ENCODE peak calls at places on chromosomes 2 and 18, in six cellular contexts. One of them, this sample, is unnamed.

GRCh38 chr18:45340884-45341283 is 274.4 kb upstream of the SLC14A2 start:
- DNase-seq in GM12891: no peak
- DNase-seq in H1: no peak
- DNase-seq in HepG2: no peak
- DNase-seq in GM12878: no peak
- DNase-seq in K562: no peak
- DNase-seq in this sample: no peak

GRCh38 chr2:206572725-206573124 is 69.6 kb upstream of the FAM237A start:
- DNase-seq in GM12891: no peak
- DNase-seq in H1: no peak
- DNase-seq in HepG2: no peak
- DNase-seq in GM12878: no peak
- DNase-seq in K562: no peak
- DNase-seq in this sample: no peak

GRCh38 chr2:120167272-120167671 is 55.9 kb downstream of the TMEM185B start:
- DNase-seq in GM12891: no peak
- DNase-seq in H1: no peak
- DNase-seq in HepG2: no peak
- DNase-seq in GM12878: no peak
- DNase-seq in K562: no peak
- DNase-seq in this sample: no peak

GRCh38 chr2:96665083-96665569 is 22.6 kb downstream of the FER1L5 start:
- DNase-seq in GM12891: no peak
- DNase-seq in H1: no peak
- DNase-seq in HepG2: peak
- DNase-seq in GM12878: no peak
- DNase-seq in K562: no peak
- DNase-seq in this sample: no peak

GRCh38 chr2:2234398-2234797 is 96.7 kb downstream of the MYT1L start:
- DNase-seq in GM12891: no peak
- DNase-seq in H1: no peak
- DNase-seq in HepG2: no peak
- DNase-seq in GM12878: no peak
- DNase-seq in K562: no peak
- DNase-seq in this sample: no peak

GRCh38 chr2:40033781-40034180 is 254.7 kb upstream of the THUMPD2 start:
- DNase-seq in GM12891: no peak
- DNase-seq in H1: no peak
- DNase-seq in HepG2: no peak
- DNase-seq in GM12878: no peak
- DNase-seq in K562: no peak
- DNase-seq in this sample: no peak

GRCh38 chr2:77210725-77211124 is 311.5 kb downstream of the LRRTM4 start:
- DNase-seq in GM12891: no peak
- DNase-seq in H1: no peak
- DNase-seq in HepG2: no peak
- DNase-seq in GM12878: no peak
- DNase-seq in K562: no peak
- DNase-seq in this sample: no peak

GRCh38 chr2:110858993-110859770 is 126.8 kb downstream of the ACOXL start:
- DNase-seq in GM12891: no peak
- DNase-seq in H1: no peak
- DNase-seq in HepG2: no peak
- DNase-seq in GM12878: no peak
- DNase-seq in K562: no peak
- DNase-seq in this sample: no peak

GRCh38 chr2:182318466-182319309 is 108.1 kb downstream of the PDE1A start:
- DNase-seq in GM12891: no peak
- DNase-seq in H1: no peak
- DNase-seq in HepG2: no peak
- DNase-seq in GM12878: no peak
- DNase-seq in K562: no peak
- DNase-seq in this sample: no peak

GRCh38 chr18:51751901-51752300 is 554.4 kb upstream of the MEX3C start:
- DNase-seq in GM12891: no peak
- DNase-seq in H1: no peak
- DNase-seq in HepG2: no peak
- DNase-seq in GM12878: no peak
- DNase-seq in K562: no peak
- DNase-seq in this sample: no peak

GRCh38 chr2:217829420-217829819 is 173.4 kb downstream of the TNS1 start:
- DNase-seq in GM12891: no peak
- DNase-seq in H1: no peak
- DNase-seq in HepG2: no peak
- DNase-seq in GM12878: no peak
- DNase-seq in K562: no peak
- DNase-seq in this sample: no peak

GRCh38 chr2:28447943-28448737 is 47.7 kb upstream of the PLB1 start:
- DNase-seq in GM12891: no peak
- DNase-seq in H1: no peak
- DNase-seq in HepG2: no peak
- DNase-seq in GM12878: no peak
- DNase-seq in K562: no peak
- DNase-seq in this sample: no peak

GRCh38 chr18:60508108-60508507 is 135.5 kb upstream of the MC4R start:
- DNase-seq in GM12891: no peak
- DNase-seq in H1: no peak
- DNase-seq in HepG2: no peak
- DNase-seq in GM12878: no peak
- DNase-seq in K562: no peak
- DNase-seq in this sample: no peak

GRCh38 chr2:159003555-159003954 is 35.1 kb downstream of the TANC1 start:
- DNase-seq in GM12891: no peak
- DNase-seq in H1: no peak
- DNase-seq in HepG2: no peak
- DNase-seq in GM12878: no peak
- DNase-seq in K562: no peak
- DNase-seq in this sample: no peak

GRCh38 chr2:237057893-237058300 is 27.8 kb upstream of the COPS8 start:
- DNase-seq in GM12891: no peak
- DNase-seq in H1: no peak
- DNase-seq in HepG2: no peak
- DNase-seq in GM12878: peak
- DNase-seq in K562: no peak
- DNase-seq in this sample: peak

GRCh38 chr18:8750954-8751415 is 45.6 kb downstream of the MTCL1 start:
- DNase-seq in GM12891: no peak
- DNase-seq in H1: no peak
- DNase-seq in HepG2: no peak
- DNase-seq in GM12878: no peak
- DNase-seq in K562: no peak
- DNase-seq in this sample: no peak

GRCh38 chr2:212921711-212922110 is 229.7 kb downstream of the IKZF2 start:
- DNase-seq in GM12891: no peak
- DNase-seq in H1: no peak
- DNase-seq in HepG2: no peak
- DNase-seq in GM12878: no peak
- DNase-seq in K562: no peak
- DNase-seq in this sample: no peak

GRCh38 chr2:62939735-62940491 is 110.7 kb upstream of the OTX1 start:
- DNase-seq in GM12891: no peak
- DNase-seq in H1: no peak
- DNase-seq in HepG2: no peak
- DNase-seq in GM12878: no peak
- DNase-seq in K562: no peak
- DNase-seq in this sample: no peak

GRCh38 chr2:73174941-73175662 is 27.3 kb upstream of the NOTO start:
- DNase-seq in GM12891: no peak
- DNase-seq in H1: no peak
- DNase-seq in HepG2: no peak
- DNase-seq in GM12878: no peak
- DNase-seq in K562: no peak
- DNase-seq in this sample: no peak

GRCh38 chr2:145410096-145410495 is 890.2 kb upstream of the ZEB2 start:
- DNase-seq in GM12891: no peak
- DNase-seq in H1: no peak
- DNase-seq in HepG2: no peak
- DNase-seq in GM12878: no peak
- DNase-seq in K562: no peak
- DNase-seq in this sample: no peak

GRCh38 chr2:133557624-133558023 is 10.6 kb downstream of the NCKAP5 start:
- DNase-seq in GM12891: no peak
- DNase-seq in H1: no peak
- DNase-seq in HepG2: no peak
- DNase-seq in GM12878: no peak
- DNase-seq in K562: no peak
- DNase-seq in this sample: no peak

GRCh38 chr2:41737888-41738287 is 309.9 kb upstream of the PKDCC start:
- DNase-seq in GM12891: no peak
- DNase-seq in H1: no peak
- DNase-seq in HepG2: no peak
- DNase-seq in GM12878: no peak
- DNase-seq in K562: no peak
- DNase-seq in this sample: no peak

DNA sequence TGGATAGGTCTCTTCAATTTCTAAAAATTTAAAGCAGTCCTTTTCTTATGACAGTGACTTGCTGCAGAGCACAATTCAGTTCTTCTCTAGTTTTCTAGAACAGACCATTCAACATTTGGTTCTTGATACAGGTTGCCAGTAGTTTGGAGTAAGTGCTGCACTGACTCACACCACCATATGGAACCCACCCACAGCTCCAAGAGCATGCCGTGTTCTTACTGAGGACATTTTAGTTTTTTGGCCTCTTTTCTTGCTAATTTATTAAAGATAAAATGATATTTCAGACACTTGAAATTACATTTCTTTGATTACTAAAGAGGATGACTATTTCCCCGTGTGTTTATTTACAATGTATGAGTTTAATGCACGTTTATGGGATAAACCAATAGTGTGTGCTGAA is 120.0 kb downstream of the COL4A4 start:
- DNase-seq in GM12891: no peak
- DNase-seq in H1: no peak
- DNase-seq in HepG2: no peak
- DNase-seq in GM12878: no peak
- DNase-seq in K562: no peak
- DNase-seq in this sample: no peak
- TF ChIP-seq POLR2AphosphoS5 in GM12891: no peak
- TF ChIP-seq POLR2AphosphoS5 in H1: no peak
- TF ChIP-seq POLR2AphosphoS5 in HepG2: no peak
- TF ChIP-seq POLR2AphosphoS5 in GM12878: no peak
- TF ChIP-seq POLR2AphosphoS5 in K562: no peak
- TF ChIP-seq POLR2AphosphoS5 in this sample: no peak

DNA sequence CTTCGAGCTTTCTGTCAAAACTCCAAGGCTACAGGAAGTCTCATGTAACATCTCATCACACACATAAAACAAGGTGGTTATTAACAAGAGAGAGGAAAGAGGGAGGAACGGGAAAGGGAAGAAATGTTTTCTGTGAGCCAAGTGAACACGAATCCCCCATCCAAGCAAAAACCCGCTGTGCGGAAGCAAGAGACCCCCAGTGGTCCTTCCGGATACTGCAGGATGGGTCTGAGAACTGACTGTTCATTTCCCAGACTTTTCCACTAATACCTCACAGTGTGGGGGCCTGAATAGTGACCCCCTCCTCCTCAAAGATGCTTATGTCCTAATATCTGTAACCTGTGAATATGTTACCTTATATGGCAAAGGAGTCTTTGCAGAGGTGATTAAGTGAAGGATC is 19.0 kb upstream of the DIPK1C start:
- DNase-seq in GM12891: no peak
- DNase-seq in H1: peak
- DNase-seq in HepG2: peak
- DNase-seq in GM12878: no peak
- DNase-seq in K562: peak
- DNase-seq in this sample: no peak
- TF ChIP-seq POLR2A in GM12891: no peak
- TF ChIP-seq POLR2A in H1: no peak
- TF ChIP-seq POLR2A in HepG2: no peak
- TF ChIP-seq POLR2A in GM12878: no peak
- TF ChIP-seq POLR2A in K562: no peak
- TF ChIP-seq POLR2A in this sample: no peak

GRCh38 chr2:232230557-232230956 is 148.0 kb upstream of the ALPP start:
- DNase-seq in GM12891: no peak
- DNase-seq in H1: peak
- DNase-seq in HepG2: peak
- DNase-seq in GM12878: no peak
- DNase-seq in K562: peak
- DNase-seq in this sample: no peak
- TF ChIP-seq TAF1 in GM12891: no peak
- TF ChIP-seq TAF1 in H1: no peak
- TF ChIP-seq TAF1 in HepG2: no peak
- TF ChIP-seq TAF1 in GM12878: no peak
- TF ChIP-seq TAF1 in K562: no peak
- TF ChIP-seq TAF1 in this sample: no peak

GRCh38 chr2:160208662-160209229 is 8.7 kb upstream of the ITGB6 start:
- DNase-seq in GM12891: no peak
- DNase-seq in H1: no peak
- DNase-seq in HepG2: no peak
- DNase-seq in GM12878: no peak
- DNase-seq in K562: no peak
- DNase-seq in this sample: no peak

GRCh38 chr2:160210599-160211138 is 10.6 kb upstream of the ITGB6 start:
- DNase-seq in GM12891: peak
- DNase-seq in H1: peak
- DNase-seq in HepG2: peak
- DNase-seq in GM12878: peak
- DNase-seq in K562: peak
- DNase-seq in this sample: peak

GRCh38 chr2:160207804-160208661 is 8.0 kb upstream of the ITGB6 start:
- DNase-seq in GM12891: no peak
- DNase-seq in H1: no peak
- DNase-seq in HepG2: peak
- DNase-seq in GM12878: peak
- DNase-seq in K562: no peak
- DNase-seq in this sample: no peak

GRCh38 chr2:160207271-160207670 is 7.2 kb upstream of the ITGB6 start:
- DNase-seq in GM12891: no peak
- DNase-seq in H1: no peak
- DNase-seq in HepG2: no peak
- DNase-seq in GM12878: no peak
- DNase-seq in K562: no peak
- DNase-seq in this sample: no peak

GRCh38 chr2:160209457-160209856 is 9.4 kb upstream of the ITGB6 start:
- DNase-seq in GM12891: no peak
- DNase-seq in H1: no peak
- DNase-seq in HepG2: no peak
- DNase-seq in GM12878: peak
- DNase-seq in K562: no peak
- DNase-seq in this sample: no peak
- TF ChIP-seq POLR2AphosphoS5 in GM12891: no peak
- TF ChIP-seq POLR2AphosphoS5 in H1: no peak
- TF ChIP-seq POLR2AphosphoS5 in HepG2: no peak
- TF ChIP-seq POLR2AphosphoS5 in GM12878: no peak
- TF ChIP-seq POLR2AphosphoS5 in K562: no peak
- TF ChIP-seq POLR2AphosphoS5 in this sample: no peak

This sample was measured in GM12892.